ENCODE peak calls at places on chromosome 6, in six cellular contexts. J, T, M, K, E and A are unnamed samples.

GRCh38 chr6:25354078-25354940 is 75.1 kb downstream of the CARMIL1 start:
- DNase-seq in M (no peak), K (no peak), E (no peak), J (peak; percentile 61), T (peak; percentile 26), A (no peak)

GRCh38 chr6:54655162-54655561 is 191.4 kb upstream of the FAM83B start:
- DNase-seq in T (no peak), K (no peak), J (no peak), E (no peak), M (no peak), A (no peak)

GRCh38 chr6:98382246-98382645 is 452.1 kb upstream of the POU3F2 start:
- DNase-seq in J (no peak), M (no peak), K (no peak), T (no peak), E (no peak), A (no peak)

GRCh38 chr6:141552463-141552862 is 580.3 kb upstream of the GJE1 start:
- DNase-seq in J (no peak), E (no peak), M (no peak), K (no peak), T (peak; percentile 97), A (no peak)

GRCh38 chr6:117545161-117545595 is 57.1 kb downstream of the GOPC start:
- DNase-seq in K (no peak), E (no peak), J (no peak), T (no peak), M (no peak), A (no peak)

GRCh38 chr6:96075826-96076225 is 60.1 kb downstream of the FUT9 start:
- DNase-seq in M (no peak), K (no peak), T (peak; percentile 0), J (no peak), E (no peak), A (no peak)

GRCh38 chr6:135087403-135087802 is 32.8 kb upstream of the HBS1L start:
- DNase-seq in J (no peak), M (peak; percentile 15), T (no peak), K (no peak), E (no peak), A (no peak)

GRCh38 chr6:132789398-132789780 is 9.0 kb downstream of the SLC18B1 start:
- DNase-seq in K (no peak), M (no peak), J (no peak), E (no peak), T (no peak), A (no peak)

GRCh38 chr6:117272886-117273285 is 7.5 kb downstream of the VGLL2 start:
- DNase-seq in J (no peak), K (no peak), M (no peak), E (no peak), T (no peak), A (no peak)

GRCh38 chr6:167141667-167142432 is 15.9 kb downstream of the GPR31 start:
- DNase-seq in T (peak; percentile 20), J (no peak), M (peak; percentile 69), E (peak; percentile 59), K (peak; percentile 37), A (no peak)

GRCh38 chr6:107658920-107659879 is 164.9 kb downstream of the SCML4 start:
- DNase-seq in E (no peak), K (no peak), M (no peak), J (no peak), T (peak; percentile 65), A (no peak)

GRCh38 chr6:27049863-27050781 is 197.4 kb upstream of the PRSS16 start:
- DNase-seq in T (no peak), M (peak; percentile 31), K (no peak), E (no peak), J (no peak), A (no peak)